ENCODE peak calls at places on chromosomes 13 and 19, in seven cellular contexts. I is heart right ventricle, U is thyroid gland, Z is breast epithelium, C is cardiac fibroblast, R is NB4, Y is fibroblast of the aortic adventitia. A is an unnamed sample.

GRCh38 chr13:51923983-51924539 is 62.3 kb downstream of the CCDC70 start:
- DNase-seq in U (no peak), I (no peak), Z (no peak), C (no peak), R (peak; percentile 44), Y (no peak), A (no peak)

GRCh38 chr19:57818378-57818777 is 3.7 kb upstream of the ZNF552 start:
- DNase-seq in I (no peak), R (no peak), Z (no peak), Y (no peak), U (no peak), C (no peak), A (no peak)

GRCh38 chr19:38290631-38291147 is 13.4 kb upstream of the C19orf33 start:
- DNase-seq in I (no peak), Z (peak; percentile 89), C (peak; percentile 92), U (peak; percentile 97), R (no peak), Y (peak; percentile 67), A (peak; percentile 85)

GRCh38 chr19:35044317-35045117 is 3.0 kb downstream of the HPN start:
- DNase-seq in Y (peak; percentile 66), C (peak; percentile 67), U (peak; percentile 41), I (peak; percentile 67), R (peak; percentile 54), Z (no peak), A (peak; percentile 40)

GRCh38 chr13:111322001-111322915 is 1.8 kb downstream of the TEX29 start:
- DNase-seq in U (no peak), Z (no peak), C (no peak), R (no peak), Y (no peak), I (no peak), A (no peak)

GRCh38 chr13:20623000-20623399 is 56.0 kb downstream of the IFT88 start:
- DNase-seq in C (no peak), Z (no peak), I (no peak), U (no peak), Y (no peak), R (no peak), A (no peak)

GRCh38 chr13:114096031-114096485 is 36.4 kb downstream of the RASA3 start:
- DNase-seq in R (no peak), C (no peak), Z (peak; percentile 42), U (no peak), Y (no peak), I (no peak), A (no peak)

GRCh38 chr19:15463865-15464371 is 426 bp downstream of the RASAL3 start:
- DNase-seq in C (no peak), Y (no peak), R (peak; percentile 89), Z (no peak), I (no peak), U (no peak), A (no peak)

GRCh38 chr19:49436381-49437017 is 4.8 kb downstream of the SLC17A7 start:
- DNase-seq in Y (no peak), R (no peak), C (no peak), Z (no peak), U (no peak), I (no peak), A (no peak)

GRCh38 chr13:93558637-93559036 is 332.0 kb downstream of the GPC6 start:
- DNase-seq in U (no peak), Y (no peak), C (no peak), R (no peak), Z (no peak), I (no peak), A (peak; percentile 10)

GRCh38 chr19:2046046-2046907 is 4.8 kb downstream of the MKNK2 start:
- DNase-seq in Z (no peak), C (no peak), R (no peak), U (no peak), Y (no peak), I (no peak), A (no peak)

GRCh38 chr13:94122300-94122699 is 357.2 kb downstream of the DCT start:
- DNase-seq in U (no peak), Y (no peak), Z (no peak), I (no peak), C (no peak), R (no peak), A (no peak)

GRCh38 chr19:21626091-21626490 is 120.7 kb downstream of the ZNF429 start:
- DNase-seq in R (no peak), Y (no peak), U (no peak), I (no peak), C (no peak), Z (no peak), A (no peak)

GRCh38 chr19:43759515-43759914 is 4.8 kb upstream of the SMG9 start:
- DNase-seq in Y (peak; percentile 57), Z (no peak), I (no peak), C (peak; percentile 90), U (no peak), R (no peak), A (peak; percentile 80)

GRCh38 chr19:16030964-16031871 is 45.1 kb upstream of the TPM4 start:
- DNase-seq in I (no peak), Y (no peak), U (no peak), Z (no peak), R (no peak), C (no peak), A (no peak)

GRCh38 chr13:31987535-31988170 is 43.9 kb upstream of the FRY start:
- DNase-seq in Y (no peak), R (peak; percentile 45), U (no peak), I (no peak), Z (no peak), C (no peak), A (no peak)
- TF ChIP-seq CTCF in Y (no peak), R (no peak), U (no peak), I (no peak), Z (no peak), C (no peak), A (no peak)

GRCh38 chr13:110137677-110138008 is 169.3 kb downstream of the COL4A1 start:
- DNase-seq in Z (no peak), R (no peak), C (no peak), I (peak; percentile 51), Y (peak; percentile 27), U (peak; percentile 74), A (no peak)

GRCh38 chr13:110138700-110139036 is 168.3 kb downstream of the COL4A1 start:
- DNase-seq in R (no peak), I (no peak), Y (no peak), Z (no peak), U (no peak), C (no peak), A (no peak)

GRCh38 chr13:110140099-110140498 is 166.9 kb downstream of the COL4A1 start:
- DNase-seq in C (no peak), Y (no peak), U (no peak), I (no peak), R (no peak), Z (no peak), A (no peak)

GRCh38 chr13:110136660-110137585 is 170.0 kb downstream of the COL4A1 start:
- DNase-seq in I (no peak), R (peak; percentile 67), Y (no peak), C (no peak), U (no peak), Z (no peak), A (no peak)

DNA sequence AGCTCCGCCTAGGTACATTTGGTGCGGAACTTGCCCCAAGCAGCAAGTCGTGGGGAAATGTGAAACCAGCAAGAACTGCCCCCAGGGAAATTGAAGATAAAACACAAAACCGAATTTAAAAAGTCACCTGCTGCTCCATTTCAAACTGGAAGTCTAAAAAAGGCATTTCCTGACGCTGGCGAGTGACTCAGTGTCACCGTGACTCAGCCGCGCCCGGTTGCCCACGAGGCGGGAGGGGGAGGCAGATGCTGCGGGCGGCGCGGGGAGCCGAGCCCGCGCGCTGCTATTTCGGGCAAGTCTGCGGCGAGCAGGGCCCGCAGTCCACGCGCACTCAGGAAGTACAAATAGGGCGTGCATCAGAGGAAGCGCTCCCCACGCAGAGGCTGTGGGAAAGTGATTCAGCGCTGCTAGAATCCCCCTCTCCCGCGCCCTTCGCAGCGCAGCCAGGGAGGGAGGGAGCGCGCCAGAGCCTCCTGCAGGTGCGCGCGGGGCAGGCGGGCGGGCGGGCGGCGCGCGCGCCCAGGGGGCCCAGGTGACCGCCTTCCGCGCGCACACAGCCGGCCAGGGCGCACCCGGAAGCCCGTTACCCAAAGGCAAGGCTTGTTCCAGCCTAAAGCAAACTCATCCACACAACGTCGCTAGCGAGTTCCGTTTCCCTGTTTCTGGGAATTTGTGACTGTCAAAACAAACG is 168.8 kb downstream of the COL4A1 start:
- DNase-seq in C (peak; percentile 83), U (peak; percentile 77), I (peak; percentile 60), Y (peak; percentile 57), R (peak; percentile 96), Z (no peak), A (peak; percentile 83)
- H3K4me3 ChIP-seq in C (peak overlapping the region; percentile 66), U (peak overlapping the region; percentile 1), I (peak overlapping the region; percentile 69), Y (peak overlapping the region; percentile 74), R (peak overlapping the region; percentile 66), Z (peak overlapping the region; percentile 43), A (peak overlapping the region; percentile 50)

GRCh38 chr19:33192010-33192409 is 2.1 kb upstream of the LRP3 start:
- DNase-seq in I (no peak), Y (no peak), C (no peak), U (no peak), Z (no peak), R (no peak), A (no peak)
- TF ChIP-seq CTCF in I (no peak), Y (no peak), C (peak; percentile 18), U (no peak), Z (no peak), R (peak; percentile 45), A (peak; percentile 26)

GRCh38 chr13:38957794-38958592 is 32.6 kb downstream of the STOML3 start:
- DNase-seq in Y (no peak), Z (no peak), C (no peak), U (no peak), R (no peak), I (no peak), A (no peak)
- H3K4me3 ChIP-seq in Y (no peak overlapping the region), Z (no peak overlapping the region), C (no peak overlapping the region), U (no peak overlapping the region), R (no peak overlapping the region), I (no peak overlapping the region), A (no peak overlapping the region)

DNA sequence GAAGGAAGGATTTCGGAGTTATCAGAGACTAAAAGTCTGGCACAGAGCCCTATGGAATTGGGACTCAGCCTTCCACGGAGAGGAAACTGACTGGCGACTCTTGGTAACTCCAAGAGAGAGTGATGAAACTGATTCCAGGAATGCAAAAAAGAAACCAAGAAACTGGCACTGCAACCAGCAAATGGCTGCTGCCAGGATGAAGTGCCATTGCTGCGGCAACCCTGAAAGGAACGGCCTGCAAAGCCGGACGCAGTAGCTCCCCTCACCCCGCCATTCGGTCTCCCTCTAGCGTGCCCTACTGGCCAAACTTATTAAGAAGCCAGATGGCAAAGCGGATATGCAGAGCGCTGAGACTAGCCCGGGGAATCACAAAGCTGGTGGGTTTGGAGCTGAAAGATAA is 236.0 kb downstream of the PCDH9 start:
- DNase-seq in Z (peak; percentile 57), R (no peak), Y (peak; percentile 67), C (peak; percentile 83), U (peak; percentile 88), I (peak; percentile 50), A (peak; percentile 86)
- TF ChIP-seq CTCF in Z (peak; percentile 61), R (no peak), Y (peak; percentile 73), C (peak; percentile 85), U (peak; percentile 75), I (peak; percentile 24), A (peak; percentile 84)

GRCh38 chr13:45501175-45501526 is 36.4 kb downstream of the COG3 start:
- DNase-seq in Y (no peak), R (no peak), C (no peak), Z (no peak), U (no peak), I (no peak), A (no peak)
- H3K4me3 ChIP-seq in Y (no peak overlapping the region), R (no peak overlapping the region), C (no peak overlapping the region), Z (no peak overlapping the region), U (no peak overlapping the region), I (no peak overlapping the region), A (no peak overlapping the region)

GRCh38 chr19:18484992-18485391 is 36.9 kb downstream of the ELL start:
- DNase-seq in R (peak; percentile 21), I (no peak), Z (no peak), U (no peak), Y (no peak), C (no peak), A (no peak)
- TF ChIP-seq CTCF in R (no peak), I (no peak), Z (no peak), U (no peak), Y (no peak), C (no peak), A (no peak)

A was measured in astrocyte of the spinal cord.